ENCODE peak calls at places on chromosomes 7 and 10, in ten cellular contexts. T is H9; W is stimulated activated CD8-positive, alpha-beta memory T cell treated with anti-CD3 and anti-CD28 coated beads, Interleukin-7, amount 100 ng/mL, for 24 hours; B is activated CD8-positive, alpha-beta memory T cell treated with anti-CD3 and anti-CD28 coated beads, Interleukin-2, amount 10 ng/mL, durations not matched to agents 7 days and 5 days; E is anterior cingulate cortex; G is COR-L47; X is HEK293T; Z is endothelial cell; K is Panc1; Y is heart left ventricle. S is an unnamed sample.

GRCh38 chr7:31023877-31024276 is 28.2 kb upstream of the ADCYAP1R1 start:
- DNase-seq in T (no peak), W (no peak), B (peak), E (no peak), G (no peak), X (no peak), Z (no peak), K (no peak), Y (no peak), S (no peak)

GRCh38 chr7:123823898-123824753 is 20.8 kb upstream of the HYAL4 start:
- DNase-seq in T (no peak), W (no peak), B (peak), E (no peak), G (no peak), X (no peak), Z (no peak), K (no peak), Y (no peak), S (no peak)

GRCh38 chr7:27842094-27842493 is 102.1 kb downstream of the TAX1BP1 start:
- DNase-seq in T (no peak), W (no peak), B (no peak), E (no peak), G (no peak), X (no peak), Z (no peak), K (no peak), Y (no peak), S (no peak)

GRCh38 chr7:18096087-18096486 is 68.4 kb upstream of the PRPS1L1 start:
- DNase-seq in T (no peak), W (no peak), B (no peak), E (no peak), G (peak), X (no peak), Z (no peak), K (no peak), Y (no peak), S (no peak)

GRCh38 chr10:17453377-17454091 is 861 bp downstream of the ST8SIA6 start:
- DNase-seq in T (peak), W (no peak), B (no peak), E (peak), G (no peak), X (peak), Z (peak), K (no peak), Y (peak), S (no peak)

GRCh38 chr10:100146875-100147665 is 38.8 kb downstream of the ERLIN1 start:
- DNase-seq in T (no peak), W (no peak), B (no peak), E (no peak), G (no peak), X (no peak), Z (no peak), K (no peak), Y (no peak), S (no peak)

GRCh38 chr10:124701881-124702656 is 42.1 kb downstream of the FAM53B start:
- DNase-seq in T (no peak), W (no peak), B (no peak), E (no peak), G (no peak), X (no peak), Z (no peak), K (no peak), Y (peak), S (no peak)

GRCh38 chr10:114042895-114043531 is 653 bp upstream of the ADRB1 start:
- DNase-seq in T (peak), W (no peak), B (peak), E (peak), G (no peak), X (peak), Z (peak), K (no peak), Y (peak), S (no peak)

GRCh38 chr10:71767420-71768035 is 5.8 kb downstream of the VSIR start:
- DNase-seq in T (no peak), W (no peak), B (no peak), E (no peak), G (no peak), X (no peak), Z (peak), K (no peak), Y (peak), S (no peak)

GRCh38 chr7:69109131-69109740 is 489.0 kb upstream of the AUTS2 start:
- DNase-seq in T (no peak), W (no peak), B (no peak), E (no peak), G (no peak), X (no peak), Z (no peak), K (no peak), Y (no peak), S (peak)

GRCh38 chr10:30784521-30784895 is 155.0 kb upstream of the LYZL2 start:
- DNase-seq in T (no peak), W (no peak), B (no peak), E (no peak), G (no peak), X (no peak), Z (no peak), K (no peak), Y (no peak), S (no peak)

GRCh38 chr10:51910189-51910588 is 210.8 kb upstream of the CSTF2T start:
- DNase-seq in T (peak), W (no peak), B (no peak), E (no peak), G (no peak), X (no peak), Z (no peak), K (no peak), Y (no peak), S (no peak)

GRCh38 chr7:43781726-43782607 is 23.5 kb downstream of the BLVRA start:
- DNase-seq in T (no peak), W (no peak), B (no peak), E (no peak), G (no peak), X (no peak), Z (no peak), K (no peak), Y (no peak), S (no peak)

GRCh38 chr10:131170042-131170983 is 141.2 kb downstream of the TCERG1L start:
- DNase-seq in T (peak), W (no peak), B (peak), E (no peak), G (no peak), X (no peak), Z (no peak), K (no peak), Y (no peak), S (no peak)

GRCh38 chr7:90178592-90179279 is 24.5 kb downstream of the STEAP1 start:
- DNase-seq in T (no peak), W (no peak), B (no peak), E (no peak), G (no peak), X (no peak), Z (no peak), K (peak), Y (no peak), S (peak)

GRCh38 chr7:40918701-40919271 is 784.0 kb downstream of the SUGCT start:
- DNase-seq in T (no peak), W (no peak), B (no peak), E (no peak), G (no peak), X (no peak), Z (no peak), K (peak), Y (no peak), S (no peak)

GRCh38 chr10:83555264-83555663 is 584.0 kb upstream of the GHITM start:
- DNase-seq in T (no peak), W (no peak), B (no peak), E (no peak), G (no peak), X (no peak), Z (no peak), K (no peak), Y (no peak), S (no peak)

GRCh38 chr10:117752103-117752502 is 209.6 kb downstream of the EMX2 start:
- DNase-seq in T (no peak), W (no peak), B (no peak), E (no peak), G (no peak), X (no peak), Z (no peak), K (no peak), Y (no peak), S (no peak)

GRCh38 chr7:108200326-108200725 is 70.2 kb upstream of the LAMB4 start:
- DNase-seq in T (no peak), W (no peak), B (no peak), E (no peak), G (no peak), X (no peak), Z (no peak), K (no peak), Y (no peak), S (no peak)

GRCh38 chr7:102318482-102318971 is 31.9 kb downstream of the SH2B2 start:
- DNase-seq in T (no peak), W (no peak), B (no peak), E (no peak), G (peak), X (no peak), Z (no peak), K (no peak), Y (peak), S (peak)

GRCh38 chr7:115638853-115639252 is 391.7 kb downstream of the TFEC start:
- DNase-seq in T (no peak), W (no peak), B (no peak), E (no peak), G (no peak), X (no peak), Z (no peak), K (no peak), Y (no peak), S (no peak)

GRCh38 chr7:84624527-84624926 is 429.9 kb upstream of the SEMA3A start:
- DNase-seq in T (no peak), W (no peak), B (no peak), E (no peak), G (no peak), X (no peak), Z (no peak), K (no peak), Y (no peak), S (no peak)

GRCh38 chr7:21911341-21911875 is 34.3 kb downstream of the CDCA7L start:
- DNase-seq in T (no peak), W (no peak), B (no peak), E (no peak), G (no peak), X (no peak), Z (no peak), K (no peak), Y (no peak), S (no peak)

GRCh38 chr10:43859016-43859525 is 210.4 kb upstream of the ZNF32 start:
- DNase-seq in T (no peak), W (no peak), B (peak), E (no peak), G (no peak), X (no peak), Z (no peak), K (no peak), Y (no peak), S (no peak)

S was measured in RPMI8226.